ENCODE peak calls at places on chromosomes 11 and 22, in seven cellular contexts. Y is kidney tubule cell; G is astrocyte of the spinal cord; M is cardiac septum; T is central memory CD4-positive, alpha-beta T cell; Q is effector memory CD4-positive, alpha-beta T cell; P is kidney epithelial cell. W is an unnamed sample.

GRCh38 chr11:113615773-113616172 is 90.3 kb downstream of the TMPRSS5 start:
- DNase-seq in P (no peak), Q (no peak), T (no peak), M (no peak), Y (peak; percentile 8), G (peak; percentile 24), W (no peak)

GRCh38 chr11:17828311-17828751 is 93.8 kb downstream of the KCNC1 start:
- DNase-seq in T (no peak), G (peak; percentile 25), M (no peak), P (no peak), Y (no peak), Q (no peak), W (no peak)

GRCh38 chr11:58318532-58318931 is 40.3 kb downstream of the OR5B17 start:
- DNase-seq in M (no peak), Q (no peak), Y (no peak), G (no peak), T (no peak), P (no peak), W (no peak)

GRCh38 chr11:69155302-69156198 is at the start of gene SMIM38:
- DNase-seq in Q (no peak), M (no peak), G (no peak), T (no peak), P (no peak), Y (no peak), W (no peak)

GRCh38 chr11:71129624-71130023 is 122.8 kb downstream of the SHANK2 start:
- DNase-seq in T (no peak), Q (no peak), G (peak; percentile 56), Y (peak; percentile 46), P (no peak), M (no peak), W (no peak)

GRCh38 chr11:132683602-132684001 is 848.7 kb downstream of the OPCML start:
- DNase-seq in P (no peak), T (no peak), Q (no peak), Y (peak; percentile 1), G (no peak), M (no peak), W (no peak)

GRCh38 chr11:65504671-65505433 is 6.0 kb downstream of the MALAT1 start:
- DNase-seq in Y (peak; percentile 56), Q (no peak), T (peak; percentile 12), M (peak; percentile 20), G (peak; percentile 68), P (no peak), W (no peak)

GRCh38 chr11:888290-889212 is 22.1 kb downstream of the CHID1 start:
- DNase-seq in G (no peak), Y (no peak), P (no peak), T (no peak), Q (no peak), M (no peak), W (no peak)

GRCh38 chr11:47248304-47248663 is 330 bp downstream of the ACP2 start:
- DNase-seq in T (no peak), M (no peak), Y (peak; percentile 62), P (no peak), G (no peak), Q (no peak), W (no peak)

GRCh38 chr11:71485466-71485865 is 32.5 kb downstream of the NADSYN1 start:
- DNase-seq in Y (no peak), G (no peak), T (no peak), P (no peak), Q (no peak), M (peak; percentile 7), W (no peak)

GRCh38 chr11:133708547-133709051 is 136.7 kb downstream of the SPATA19 start:
- DNase-seq in M (no peak), T (no peak), G (no peak), P (no peak), Y (no peak), Q (no peak), W (no peak)

GRCh38 chr11:105706025-105706530 is 96.2 kb downstream of the GRIA4 start:
- DNase-seq in M (no peak), Y (no peak), G (no peak), Q (no peak), P (no peak), T (no peak), W (no peak)

GRCh38 chr11:14359573-14360031 is 619 bp upstream of the RRAS2 start:
- DNase-seq in G (no peak), Y (peak; percentile 60), P (no peak), T (no peak), Q (no peak), M (no peak), W (no peak)

GRCh38 chr11:67780056-67780455 is 105.6 kb upstream of the ALDH3B2 start:
- DNase-seq in G (no peak), Y (no peak), M (no peak), Q (no peak), P (no peak), T (no peak), W (no peak)

GRCh38 chr11:57336111-57336666 is 497 bp upstream of the SSRP1 start:
- DNase-seq in G (no peak), Q (no peak), Y (no peak), T (no peak), M (no peak), P (no peak), W (no peak)

GRCh38 chr11:3644817-3645235 is at the start of gene ART1:
- DNase-seq in Q (no peak), T (no peak), Y (no peak), G (no peak), M (no peak), P (no peak), W (no peak)

GRCh38 chr11:101835465-101836063 is 79.2 kb upstream of the CEP126 start:
- DNase-seq in Q (no peak), G (no peak), M (no peak), T (no peak), Y (no peak), P (no peak), W (no peak)

GRCh38 chr11:68371176-68372041 is 59.0 kb downstream of the LRP5 start:
- DNase-seq in T (no peak), Q (no peak), M (no peak), G (no peak), Y (no peak), P (no peak), W (no peak)

GRCh38 chr11:130180491-130180890 is 20.9 kb downstream of the ST14 start:
- DNase-seq in G (peak; percentile 35), Q (no peak), P (no peak), T (no peak), Y (peak; percentile 78), M (no peak), W (no peak)

GRCh38 chr22:43289976-43290663 is 53.1 kb downstream of the SCUBE1 start:
- DNase-seq in P (no peak), Q (no peak), M (no peak), G (peak; percentile 10), Y (peak; percentile 14), T (no peak), W (no peak)

GRCh38 chr22:46045459-46046298 is 68.7 kb upstream of the WNT7B start:
- DNase-seq in Y (no peak), Q (no peak), M (peak; percentile 77), P (no peak), G (no peak), T (no peak), W (no peak)

GRCh38 chr22:20783844-20784723 is 10.2 kb downstream of the SERPIND1 start:
- DNase-seq in T (peak; percentile 30), G (peak; percentile 70), Y (peak; percentile 44), P (peak; percentile 31), Q (no peak), M (no peak), W (peak; percentile 4)

GRCh38 chr11:5037926-5038325 is 8.4 kb upstream of the OR52J3 start:
- DNase-seq in Q (no peak), Y (no peak), P (no peak), G (no peak), M (no peak), T (no peak), W (no peak)

GRCh38 chr22:25736378-25737011 is 5.5 kb upstream of the MYO18B start:
- DNase-seq in Y (no peak), T (no peak), P (no peak), G (no peak), Q (no peak), M (no peak), W (no peak)

GRCh38 chr11:47514825-47515647 is 37.9 kb downstream of the CELF1 start:
- DNase-seq in G (peak; percentile 81), T (no peak), Q (no peak), P (no peak), M (no peak), Y (peak; percentile 47), W (no peak)

GRCh38 chr11:120125005-120125404 is 12.9 kb downstream of the TRIM29 start:
- DNase-seq in Q (no peak), Y (peak; percentile 83), M (no peak), P (no peak), G (peak; percentile 10), T (no peak), W (no peak)

GRCh38 chr11:104094576-104094975 is 58.1 kb downstream of the DDI1 start:
- DNase-seq in M (no peak), Y (no peak), Q (no peak), T (no peak), P (no peak), G (no peak), W (no peak)

GRCh38 chr11:1226981-1227550 is 4.2 kb downstream of the MUC5B start:
- DNase-seq in M (peak; percentile 53), T (no peak), Q (no peak), P (no peak), Y (no peak), G (no peak), W (no peak)

GRCh38 chr11:61345170-61345610 is 12.2 kb downstream of the TKFC start:
- DNase-seq in G (no peak), M (no peak), T (no peak), Y (no peak), Q (no peak), P (no peak), W (no peak)

GRCh38 chr22:38423512-38424503 is 31.2 kb downstream of the KCNJ4 start:
- DNase-seq in M (no peak), Y (peak; percentile 64), T (no peak), G (no peak), Q (no peak), P (no peak), W (no peak)

GRCh38 chr22:28883917-28884753 is 763 bp downstream of the ZNRF3 start:
- DNase-seq in Y (peak; percentile 47), P (no peak), Q (peak; percentile 15), G (no peak), T (peak; percentile 31), M (no peak), W (peak; percentile 17)

GRCh38 chr22:24807284-24807950 is 1.4 kb downstream of the SGSM1 start:
- DNase-seq in Q (no peak), P (no peak), G (no peak), M (no peak), T (no peak), Y (no peak), W (no peak)

GRCh38 chr11:93823210-93823609 is 27.2 kb downstream of the VSTM5 start:
- DNase-seq in M (no peak), Q (no peak), G (no peak), T (no peak), Y (no peak), P (no peak), W (no peak)

W was measured in effector CD8-positive, alpha-beta T cell.